ENCODE peak calls at places on chromosomes 16 and 17, in six cellular contexts. U is A549, F is heart left ventricle, Q is adrenal gland, T is esophagus squamous epithelium, W is prostate gland. L is an unnamed sample.

GRCh38 chr16:85992779-85993178 is 93.8 kb downstream of the IRF8 start:
- DNase-seq in U (no peak), F (no peak), Q (no peak), T (no peak), W (no peak), L (no peak)

GRCh38 chr16:81500833-81501521 is 56.4 kb downstream of the CMIP start:
- DNase-seq in W (peak; percentile 37), F (no peak), Q (no peak), U (no peak), T (no peak), L (no peak)

GRCh38 chr17:43966276-43966675 is 12.5 kb upstream of the PYY start:
- DNase-seq in U (no peak), W (no peak), F (no peak), Q (no peak), T (no peak), L (no peak)

GRCh38 chr16:359067-359763 is 6.7 kb upstream of the AXIN1 start:
- DNase-seq in F (peak; percentile 19), T (no peak), Q (no peak), W (no peak), U (no peak), L (no peak)

GRCh38 chr17:59381716-59382570 is 50.5 kb downstream of the YPEL2 start:
- DNase-seq in W (peak; percentile 67), T (no peak), U (no peak), F (peak; percentile 79), Q (no peak), L (no peak)

GRCh38 chr16:28264656-28265055 is 27.7 kb upstream of the SBK1 start:
- DNase-seq in W (no peak), Q (peak; percentile 30), T (no peak), F (peak; percentile 44), U (no peak), L (no peak)

GRCh38 chr17:61479493-61480413 is 27.5 kb downstream of the TBX4 start:
- DNase-seq in F (no peak), T (no peak), U (no peak), Q (no peak), W (no peak), L (peak; percentile 22)

GRCh38 chr17:36945959-36946725 is 2.6 kb upstream of the AATF start:
- DNase-seq in T (no peak), F (no peak), Q (no peak), U (no peak), W (no peak), L (no peak)

GRCh38 chr17:41131979-41132378 is 8.0 kb upstream of the KRTAP4-12 start:
- DNase-seq in U (no peak), T (no peak), Q (no peak), W (no peak), F (no peak), L (no peak)

GRCh38 chr16:424623-425081 is 797 bp upstream of the RAB11FIP3 start:
- DNase-seq in W (peak; percentile 27), Q (peak; percentile 61), T (no peak), U (no peak), F (peak; percentile 60), L (peak; percentile 66)

GRCh38 chr16:10180042-10180770 is 2.0 kb downstream of the GRIN2A start:
- DNase-seq in Q (no peak), W (no peak), U (no peak), F (no peak), T (no peak), L (no peak)
- H3K4me3 ChIP-seq in Q (no peak overlapping the region), W (no peak overlapping the region), U (no peak overlapping the region), F (no peak overlapping the region), T (peak overlapping the region; percentile 62), L (no peak overlapping the region)

GRCh38 chr16:15672514-15673167 is 22.6 kb downstream of the NDE1 start:
- DNase-seq in T (peak; percentile 58), U (peak; percentile 84), W (peak; percentile 95), Q (peak; percentile 84), F (peak; percentile 93), L (peak; percentile 80)
- TF ChIP-seq POLR2A in T (no peak), U (no peak), W (peak; percentile 42), Q (no peak), F (peak; percentile 53), L (no peak)

DNA sequence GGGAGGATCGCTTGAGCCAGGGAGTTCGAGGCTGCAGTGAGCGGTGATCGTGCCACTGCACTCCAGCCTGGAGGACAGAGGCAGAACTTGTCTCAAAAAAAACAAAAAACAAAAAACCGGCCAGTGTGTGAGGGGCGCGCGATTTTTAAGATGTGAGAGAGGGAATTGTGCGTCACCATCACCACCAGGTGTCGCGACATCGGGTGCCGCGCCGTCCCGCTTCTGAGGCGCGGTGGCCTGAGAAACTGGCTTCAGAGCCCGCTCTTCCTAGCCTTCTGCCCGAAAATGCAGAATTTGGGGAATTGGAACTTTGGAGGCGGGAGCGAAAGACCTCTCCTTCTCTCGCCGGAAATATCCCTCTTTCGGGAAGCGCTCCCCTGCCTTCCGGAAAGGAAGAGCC is 524.8 kb downstream of the KCNJ18 start:
- DNase-seq in W (no peak), Q (no peak), U (no peak), T (no peak), F (no peak), L (no peak)
- H3K9me3 ChIP-seq in W (no peaks in the 10 kb centered on the region), Q (no peaks in the 10 kb centered on the region), U (no peaks in the 10 kb centered on the region), T (peaks cover 24% of the 10 kb centered on the region), F (no peaks in the 10 kb centered on the region), L (no peaks in the 10 kb centered on the region)

DNA sequence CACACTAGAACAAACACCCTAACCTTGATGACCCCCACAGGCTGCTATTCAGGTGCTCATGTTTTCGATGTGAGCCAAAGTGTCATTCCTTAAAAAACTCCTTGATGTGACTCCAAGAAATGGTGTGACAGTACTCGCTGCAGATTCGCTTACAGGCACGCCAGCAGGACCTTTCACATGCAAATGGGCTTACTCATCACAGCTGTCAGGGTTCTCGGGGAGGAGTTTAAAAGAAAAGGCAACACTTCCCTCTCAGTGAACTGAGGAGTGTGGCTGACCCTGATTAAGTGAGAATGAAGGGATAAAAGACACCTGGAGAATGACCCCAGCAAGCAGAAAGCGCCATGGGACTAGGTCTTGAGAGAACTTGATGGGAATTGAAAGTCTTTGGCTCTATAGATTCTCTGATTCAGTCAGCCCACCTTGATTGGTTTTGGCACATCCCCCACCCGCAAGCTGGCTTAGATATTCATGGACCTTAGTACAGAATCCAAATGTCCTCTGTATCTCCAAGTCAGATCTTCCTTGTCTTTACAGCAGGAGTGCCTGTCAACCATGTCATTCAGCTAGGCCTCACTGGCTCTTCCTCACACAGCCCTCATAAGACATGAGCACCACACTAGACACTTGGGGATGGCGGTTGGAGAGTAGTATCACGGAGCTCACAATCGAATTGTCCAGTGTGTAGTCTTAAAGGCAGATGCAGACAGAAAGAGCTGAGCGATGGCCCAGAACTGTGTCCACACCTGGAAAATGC is 82.6 kb downstream of the HIC1 start:
- DNase-seq in W (peak; percentile 20), U (no peak), T (no peak), F (no peak), Q (peak; percentile 76), L (no peak)
- H3K4me3 ChIP-seq in W (no peak overlapping the region), U (no peak overlapping the region), T (no peak overlapping the region), F (no peak overlapping the region), Q (no peak overlapping the region), L (no peak overlapping the region)

GRCh38 chr17:4554441-4554996 is 665 bp downstream of the MYBBP1A start:
- DNase-seq in U (no peak), W (no peak), Q (no peak), F (no peak), T (no peak), L (peak; percentile 51)

GRCh38 chr17:4556996-4557395 is 1.8 kb upstream of the MYBBP1A start:
- DNase-seq in T (no peak), Q (no peak), W (no peak), U (no peak), F (peak; percentile 7), L (no peak)

GRCh38 chr17:4555863-4556646 is 871 bp upstream of the MYBBP1A start:
- DNase-seq in W (no peak), T (no peak), Q (no peak), F (peak; percentile 13), U (no peak), L (no peak)

GRCh38 chr17:4553669-4554068 is 1.5 kb downstream of the MYBBP1A start:
- DNase-seq in U (no peak), F (peak; percentile 24), Q (no peak), T (no peak), W (no peak), L (no peak)

GRCh38 chr17:4554997-4555799 is at the start of gene MYBBP1A:
- DNase-seq in T (peak; percentile 73), W (peak; percentile 94), U (peak; percentile 100), F (peak; percentile 99), Q (peak; percentile 97), L (peak; percentile 98)
- TF ChIP-seq POLR2A in T (no peak), W (peak; percentile 72), U (peak; percentile 91), F (peak; percentile 73), Q (peak; percentile 71), L (peak; percentile 72)

GRCh38 chr16:75172578-75172977 is 24.3 kb downstream of the ZFP1 start:
- DNase-seq in T (no peak), Q (no peak), U (no peak), F (no peak), W (no peak), L (no peak)
- H3K9me3 ChIP-seq in T (peaks cover 58% of the 10 kb centered on the region), Q (peaks cover 33% of the 10 kb centered on the region), U (peaks cover 97% of the 10 kb centered on the region), F (peaks cover 2% of the 10 kb centered on the region), W (no peaks in the 10 kb centered on the region), L (no peaks in the 10 kb centered on the region)

GRCh38 chr17:32519769-32520701 is 33.2 kb downstream of the CDK5R1 start:
- DNase-seq in T (no peak), W (no peak), U (no peak), F (peak; percentile 26), Q (peak; percentile 39), L (no peak)
- H3K4me3 ChIP-seq in T (peak overlapping the region; percentile 74), W (peak overlapping the region; percentile 49), U (no peak overlapping the region), F (peak overlapping the region; percentile 42), Q (peak overlapping the region; percentile 65), L (peak overlapping the region; percentile 40)

GRCh38 chr17:35117984-35118383 is 1.7 kb downstream of the RAD51D start:
- DNase-seq in U (no peak), Q (no peak), T (no peak), W (no peak), F (no peak), L (no peak)

GRCh38 chr17:35121315-35121714 is at the start of gene FNDC8:
- DNase-seq in T (no peak), W (no peak), F (no peak), U (no peak), Q (no peak), L (no peak)

GRCh38 chr17:35116845-35117244 is 2.8 kb downstream of the RAD51D start:
- DNase-seq in F (no peak), T (no peak), Q (no peak), U (no peak), W (no peak), L (no peak)

GRCh38 chr17:35119370-35120185 is at the start of gene RAD51D:
- DNase-seq in F (peak; percentile 81), T (no peak), W (peak; percentile 42), Q (peak; percentile 67), U (peak; percentile 83), L (peak; percentile 87)
- TF ChIP-seq POLR2A in F (peak; percentile 39), T (no peak), W (peak; percentile 18), Q (peak; percentile 25), U (peak; percentile 52), L (no peak)

GRCh38 chr16:3383045-3383448 is 17.8 kb downstream of the ZSCAN32 start:
- DNase-seq in U (no peak), Q (no peak), T (no peak), F (no peak), W (no peak), L (no peak)
- H3K9me3 ChIP-seq in U (peaks cover 88% of the 10 kb centered on the region), Q (peaks cover 70% of the 10 kb centered on the region), T (peaks cover 78% of the 10 kb centered on the region), F (peaks cover 9% of the 10 kb centered on the region), W (peaks cover 2% of the 10 kb centered on the region), L (no peaks in the 10 kb centered on the region)

GRCh38 chr17:49748791-49749190 is 15.1 kb downstream of the FAM117A start:
- DNase-seq in F (no peak), U (no peak), T (no peak), Q (no peak), W (no peak), L (peak; percentile 87)
- H3K4me3 ChIP-seq in F (no peak overlapping the region), U (no peak overlapping the region), T (no peak overlapping the region), Q (no peak overlapping the region), W (no peak overlapping the region), L (no peak overlapping the region)